ENCODE peak calls at places on chromosome 18, in nine cellular contexts. One of them, this sample, is unnamed.

GRCh38 chr18:49813071-49813320 is 337 bp downstream of the ACAA2 start:
- DNase-seq in fibroblast of lung: peak; percentile 50
- DNase-seq in GM12865: peak; percentile 66
- DNase-seq in lower leg skin: peak; percentile 86
- DNase-seq in ovary: peak; percentile 67
- DNase-seq in RWPE1: no peak
- DNase-seq in heart left ventricle: peak; percentile 44
- DNase-seq in Calu3: peak; percentile 43
- DNase-seq in IMR-90: peak; percentile 28
- DNase-seq in this sample: no peak

GRCh38 chr18:75658330-75658729 is 230.8 kb upstream of the SMIM21 start:
- DNase-seq in fibroblast of lung: no peak
- DNase-seq in GM12865: no peak
- DNase-seq in lower leg skin: no peak
- DNase-seq in ovary: no peak
- DNase-seq in RWPE1: no peak
- DNase-seq in heart left ventricle: no peak
- DNase-seq in Calu3: no peak
- DNase-seq in IMR-90: no peak
- DNase-seq in this sample: no peak

GRCh38 chr18:60413944-60414547 is 41.5 kb upstream of the MC4R start:
- DNase-seq in fibroblast of lung: peak; percentile 9
- DNase-seq in GM12865: peak; percentile 29
- DNase-seq in lower leg skin: no peak
- DNase-seq in ovary: no peak
- DNase-seq in RWPE1: no peak
- DNase-seq in heart left ventricle: no peak
- DNase-seq in Calu3: peak; percentile 52
- DNase-seq in IMR-90: peak; percentile 7
- DNase-seq in this sample: peak; percentile 2

GRCh38 chr18:33673689-33674088 is 95.7 kb downstream of the ASXL3 start:
- DNase-seq in fibroblast of lung: no peak
- DNase-seq in GM12865: no peak
- DNase-seq in lower leg skin: no peak
- DNase-seq in ovary: no peak
- DNase-seq in RWPE1: no peak
- DNase-seq in heart left ventricle: no peak
- DNase-seq in Calu3: no peak
- DNase-seq in IMR-90: no peak
- DNase-seq in this sample: no peak

GRCh38 chr18:2564373-2564772 is 6.9 kb downstream of the METTL4 start:
- DNase-seq in fibroblast of lung: no peak
- DNase-seq in GM12865: no peak
- DNase-seq in lower leg skin: no peak
- DNase-seq in ovary: no peak
- DNase-seq in RWPE1: no peak
- DNase-seq in heart left ventricle: no peak
- DNase-seq in Calu3: no peak
- DNase-seq in IMR-90: no peak
- DNase-seq in this sample: no peak

GRCh38 chr18:46435031-46435430 is 222.0 kb downstream of the LOXHD1 start:
- DNase-seq in fibroblast of lung: no peak
- DNase-seq in GM12865: no peak
- DNase-seq in lower leg skin: peak; percentile 48
- DNase-seq in ovary: no peak
- DNase-seq in RWPE1: no peak
- DNase-seq in heart left ventricle: no peak
- DNase-seq in Calu3: no peak
- DNase-seq in IMR-90: no peak
- DNase-seq in this sample: no peak

GRCh38 chr18:29377346-29377745 is 1200.4 kb upstream of the CDH2 start:
- DNase-seq in fibroblast of lung: no peak
- DNase-seq in GM12865: no peak
- DNase-seq in lower leg skin: no peak
- DNase-seq in ovary: no peak
- DNase-seq in RWPE1: no peak
- DNase-seq in heart left ventricle: no peak
- DNase-seq in Calu3: no peak
- DNase-seq in IMR-90: no peak
- DNase-seq in this sample: no peak

GRCh38 chr18:30186245-30186644 is 856.3 kb downstream of the DSC3 start:
- DNase-seq in fibroblast of lung: no peak
- DNase-seq in GM12865: no peak
- DNase-seq in lower leg skin: no peak
- DNase-seq in ovary: no peak
- DNase-seq in RWPE1: no peak
- DNase-seq in heart left ventricle: no peak
- DNase-seq in Calu3: no peak
- DNase-seq in IMR-90: no peak
- DNase-seq in this sample: no peak

GRCh38 chr18:9140984-9141383 is 4.4 kb downstream of the ANKRD12 start:
- DNase-seq in fibroblast of lung: no peak
- DNase-seq in GM12865: no peak
- DNase-seq in lower leg skin: no peak
- DNase-seq in ovary: no peak
- DNase-seq in RWPE1: no peak
- DNase-seq in heart left ventricle: no peak
- DNase-seq in Calu3: no peak
- DNase-seq in IMR-90: no peak
- DNase-seq in this sample: no peak

GRCh38 chr18:9139400-9140039 is 2.9 kb downstream of the ANKRD12 start:
- DNase-seq in fibroblast of lung: no peak
- DNase-seq in GM12865: peak; percentile 37
- DNase-seq in lower leg skin: no peak
- DNase-seq in ovary: no peak
- DNase-seq in RWPE1: no peak
- DNase-seq in heart left ventricle: no peak
- DNase-seq in Calu3: no peak
- DNase-seq in IMR-90: no peak
- DNase-seq in this sample: no peak

GRCh38 chr18:9136315-9137141 is at the start of gene ANKRD12:
- DNase-seq in fibroblast of lung: peak; percentile 96
- DNase-seq in GM12865: peak; percentile 99
- DNase-seq in lower leg skin: peak; percentile 100
- DNase-seq in ovary: peak; percentile 97
- DNase-seq in RWPE1: peak; percentile 97
- DNase-seq in heart left ventricle: peak; percentile 98
- DNase-seq in Calu3: peak; percentile 97
- DNase-seq in IMR-90: peak; percentile 96
- DNase-seq in this sample: peak; percentile 98

GRCh38 chr18:9137168-9138066 is 836 bp downstream of the ANKRD12 start:
- DNase-seq in fibroblast of lung: peak; percentile 79
- DNase-seq in GM12865: peak; percentile 90
- DNase-seq in lower leg skin: peak; percentile 86
- DNase-seq in ovary: peak; percentile 81
- DNase-seq in RWPE1: peak; percentile 62
- DNase-seq in heart left ventricle: peak; percentile 72
- DNase-seq in Calu3: peak; percentile 76
- DNase-seq in IMR-90: peak; percentile 95
- DNase-seq in this sample: peak; percentile 83

DNA sequence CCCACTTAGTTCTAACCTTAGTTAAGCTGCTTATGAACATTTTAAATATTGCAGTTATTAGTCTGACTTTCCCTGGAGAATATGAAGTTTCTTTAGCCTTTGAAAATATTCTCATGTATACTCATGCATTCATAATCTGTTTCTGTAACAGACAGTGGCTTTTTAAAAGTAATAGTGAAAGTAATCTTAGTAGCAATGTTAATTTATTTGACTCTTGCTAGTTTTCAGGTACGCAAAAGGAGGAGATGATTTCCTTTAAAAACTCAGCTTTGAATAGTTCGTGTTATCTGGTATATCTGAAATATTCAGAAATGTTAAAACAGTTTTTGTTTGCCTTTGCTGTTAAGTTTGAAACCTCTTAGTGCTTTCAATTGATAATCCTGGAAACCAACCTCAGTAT is 3.8 kb downstream of the ANKRD12 start:
- DNase-seq in fibroblast of lung: no peak
- DNase-seq in GM12865: peak; percentile 28
- DNase-seq in lower leg skin: no peak
- DNase-seq in ovary: no peak
- DNase-seq in RWPE1: no peak
- DNase-seq in heart left ventricle: no peak
- DNase-seq in Calu3: no peak
- DNase-seq in IMR-90: no peak
- DNase-seq in this sample: no peak
- TF ChIP-seq CTCF in fibroblast of lung: no peak
- TF ChIP-seq CTCF in GM12865: no peak
- TF ChIP-seq CTCF in lower leg skin: no peak
- TF ChIP-seq CTCF in ovary: no peak
- TF ChIP-seq CTCF in RWPE1: no peak
- TF ChIP-seq CTCF in heart left ventricle: no peak
- TF ChIP-seq CTCF in Calu3: no peak
- TF ChIP-seq CTCF in IMR-90: no peak
- TF ChIP-seq CTCF in this sample: no peak

GRCh38 chr18:63022429-63023022 is 297.0 kb downstream of the BCL2 start:
- DNase-seq in fibroblast of lung: no peak
- DNase-seq in GM12865: no peak
- DNase-seq in lower leg skin: peak; percentile 74
- DNase-seq in ovary: no peak
- DNase-seq in RWPE1: no peak
- DNase-seq in heart left ventricle: no peak
- DNase-seq in Calu3: no peak
- DNase-seq in IMR-90: no peak
- DNase-seq in this sample: no peak

GRCh38 chr18:63028380-63028779 is 291.2 kb downstream of the BCL2 start:
- DNase-seq in fibroblast of lung: no peak
- DNase-seq in GM12865: no peak
- DNase-seq in lower leg skin: no peak
- DNase-seq in ovary: no peak
- DNase-seq in RWPE1: no peak
- DNase-seq in heart left ventricle: no peak
- DNase-seq in Calu3: no peak
- DNase-seq in IMR-90: no peak
- DNase-seq in this sample: no peak

DNA sequence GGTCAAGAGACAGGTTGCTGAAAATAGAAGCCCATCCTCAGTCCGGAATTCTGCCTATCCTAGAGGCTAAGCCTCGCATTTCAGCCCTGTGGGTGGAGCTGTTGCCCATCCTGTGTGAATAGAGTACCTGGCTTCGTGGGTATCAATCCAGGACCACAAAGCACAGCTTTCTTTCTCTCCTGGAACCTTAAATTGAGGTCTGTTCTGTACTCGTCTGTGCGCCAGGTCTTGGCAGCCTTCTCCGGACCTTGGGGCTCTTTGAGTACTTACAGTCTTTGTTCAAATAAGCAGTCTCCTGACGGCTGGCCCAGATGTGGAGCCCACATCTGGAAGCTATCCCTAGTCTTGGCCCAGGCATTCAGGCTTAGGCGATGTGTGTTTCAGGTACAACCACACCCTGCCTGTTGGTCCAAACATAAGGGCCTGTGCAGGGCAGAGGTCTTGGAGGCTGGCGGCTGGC is 294.3 kb downstream of the BCL2 start:
- DNase-seq in fibroblast of lung: no peak
- DNase-seq in GM12865: no peak
- DNase-seq in lower leg skin: peak; percentile 86
- DNase-seq in ovary: no peak
- DNase-seq in RWPE1: peak; percentile 9
- DNase-seq in heart left ventricle: no peak
- DNase-seq in Calu3: no peak
- DNase-seq in IMR-90: no peak
- DNase-seq in this sample: no peak
- TF ChIP-seq CTCF in fibroblast of lung: no peak
- TF ChIP-seq CTCF in GM12865: peak; percentile 31
- TF ChIP-seq CTCF in lower leg skin: no peak
- TF ChIP-seq CTCF in ovary: no peak
- TF ChIP-seq CTCF in RWPE1: peak; percentile 18
- TF ChIP-seq CTCF in heart left ventricle: peak; percentile 38
- TF ChIP-seq CTCF in Calu3: no peak
- TF ChIP-seq CTCF in IMR-90: peak; percentile 10
- TF ChIP-seq CTCF in this sample: peak; percentile 18

GRCh38 chr18:13797157-13797611 is 26.8 kb upstream of the MC5R start:
- DNase-seq in fibroblast of lung: no peak
- DNase-seq in GM12865: no peak
- DNase-seq in lower leg skin: no peak
- DNase-seq in ovary: no peak
- DNase-seq in RWPE1: peak; percentile 76
- DNase-seq in heart left ventricle: no peak
- DNase-seq in Calu3: peak; percentile 28
- DNase-seq in IMR-90: no peak
- DNase-seq in this sample: no peak

GRCh38 chr18:13801260-13801601 is 22.7 kb upstream of the MC5R start:
- DNase-seq in fibroblast of lung: no peak
- DNase-seq in GM12865: no peak
- DNase-seq in lower leg skin: no peak
- DNase-seq in ovary: no peak
- DNase-seq in RWPE1: no peak
- DNase-seq in heart left ventricle: no peak
- DNase-seq in Calu3: no peak
- DNase-seq in IMR-90: no peak
- DNase-seq in this sample: no peak

GRCh38 chr18:13804305-13804704 is 19.6 kb upstream of the MC5R start:
- DNase-seq in fibroblast of lung: no peak
- DNase-seq in GM12865: peak; percentile 47
- DNase-seq in lower leg skin: peak; percentile 34
- DNase-seq in ovary: no peak
- DNase-seq in RWPE1: no peak
- DNase-seq in heart left ventricle: no peak
- DNase-seq in Calu3: no peak
- DNase-seq in IMR-90: no peak
- DNase-seq in this sample: no peak

GRCh38 chr18:13799396-13799795 is 24.6 kb upstream of the MC5R start:
- DNase-seq in fibroblast of lung: no peak
- DNase-seq in GM12865: no peak
- DNase-seq in lower leg skin: peak; percentile 56
- DNase-seq in ovary: no peak
- DNase-seq in RWPE1: no peak
- DNase-seq in heart left ventricle: no peak
- DNase-seq in Calu3: no peak
- DNase-seq in IMR-90: no peak
- DNase-seq in this sample: no peak

DNA sequence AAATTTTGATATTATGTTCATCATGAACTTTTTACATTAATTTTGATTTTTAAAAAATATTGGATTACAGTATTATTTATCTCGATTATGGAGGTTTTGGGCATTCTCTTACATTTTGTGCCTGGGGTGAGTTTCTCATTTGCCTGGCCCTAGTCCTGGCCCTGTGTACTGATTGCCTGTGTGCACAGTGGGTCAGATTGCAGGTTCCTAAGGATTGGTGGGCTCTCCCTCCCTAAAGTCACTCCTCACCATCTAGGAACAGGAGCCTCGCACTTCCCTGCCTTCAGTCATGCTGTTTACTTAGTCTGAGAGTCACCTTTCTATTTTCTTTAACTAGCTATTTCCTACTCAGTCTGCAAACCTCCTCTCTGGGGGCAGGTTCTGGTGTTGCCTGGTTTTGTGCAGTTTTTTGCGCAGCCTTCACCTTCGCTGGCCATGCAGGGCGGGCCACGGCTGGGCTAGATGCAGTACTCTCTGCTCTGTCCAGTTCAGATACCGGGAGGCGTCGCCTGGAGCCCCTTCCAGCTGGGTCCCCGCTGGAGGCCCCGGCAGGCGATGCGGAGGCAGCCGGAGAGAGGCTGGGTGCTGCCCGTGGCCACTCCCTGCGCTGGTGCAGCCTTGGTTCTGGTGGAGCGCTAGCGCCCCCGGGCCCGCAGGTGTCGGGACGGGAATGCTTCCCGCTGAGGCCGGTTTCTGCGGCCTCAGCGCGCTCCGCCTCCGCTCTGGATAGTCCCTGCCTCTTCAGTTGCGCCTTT is 23.3 kb upstream of the MC5R start:
- DNase-seq in fibroblast of lung: peak; percentile 26
- DNase-seq in GM12865: peak; percentile 14
- DNase-seq in lower leg skin: peak; percentile 88
- DNase-seq in ovary: peak; percentile 55
- DNase-seq in RWPE1: peak; percentile 79
- DNase-seq in heart left ventricle: peak; percentile 77
- DNase-seq in Calu3: peak; percentile 90
- DNase-seq in IMR-90: peak; percentile 18
- DNase-seq in this sample: no peak
- TF ChIP-seq CTCF in fibroblast of lung: peak; percentile 10
- TF ChIP-seq CTCF in GM12865: no peak
- TF ChIP-seq CTCF in lower leg skin: no peak
- TF ChIP-seq CTCF in ovary: no peak
- TF ChIP-seq CTCF in RWPE1: peak; percentile 79
- TF ChIP-seq CTCF in heart left ventricle: peak; percentile 42
- TF ChIP-seq CTCF in Calu3: peak; percentile 47
- TF ChIP-seq CTCF in IMR-90: peak; percentile 34
- TF ChIP-seq CTCF in this sample: no peak

DNA sequence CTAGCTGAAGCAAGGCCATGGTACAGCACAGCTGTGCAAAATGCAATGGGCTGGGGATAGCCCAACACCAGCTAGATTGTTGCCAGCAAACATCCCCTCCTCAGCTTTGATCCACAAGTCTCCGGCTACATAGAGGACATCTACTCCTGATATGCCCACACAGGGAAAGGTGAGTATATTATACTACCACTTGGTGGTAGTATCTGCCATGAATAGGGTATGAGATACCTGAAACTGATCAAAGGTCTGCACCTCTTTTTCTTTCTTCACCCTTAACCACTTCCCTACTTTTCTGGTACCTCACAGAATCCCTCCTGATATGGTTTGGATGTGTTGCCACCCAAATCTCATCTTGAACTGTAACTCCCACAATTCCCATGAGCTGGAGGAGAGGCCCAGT is 279.8 kb downstream of the TXNL1 start:
- DNase-seq in fibroblast of lung: no peak
- DNase-seq in GM12865: no peak
- DNase-seq in lower leg skin: no peak
- DNase-seq in ovary: no peak
- DNase-seq in RWPE1: no peak
- DNase-seq in heart left ventricle: no peak
- DNase-seq in Calu3: no peak
- DNase-seq in IMR-90: no peak
- DNase-seq in this sample: no peak
- TF ChIP-seq CTCF in fibroblast of lung: no peak
- TF ChIP-seq CTCF in GM12865: no peak
- TF ChIP-seq CTCF in lower leg skin: no peak
- TF ChIP-seq CTCF in ovary: no peak
- TF ChIP-seq CTCF in RWPE1: no peak
- TF ChIP-seq CTCF in heart left ventricle: no peak
- TF ChIP-seq CTCF in Calu3: peak; percentile 23
- TF ChIP-seq CTCF in IMR-90: no peak
- TF ChIP-seq CTCF in this sample: peak; percentile 45